ENCODE peak calls at places on chromosomes 16 and 17, in eight cellular contexts. X is Panc1, D is MM.1S, O is esophagus squamous epithelium, L is tibial artery, U is IMR-90, B is spleen, K is psoas muscle. J is an unnamed sample. For H3K4me1, the result is how much of the 10 kb centered on the place peaks cover.

GRCh38 chr16:89827383-89828198 is 684 bp upstream of the SPIRE2 start:
- DNase-seq in O (no peak), D (no peak), U (peak), L (no peak), K (peak), B (no peak), X (no peak), J (no peak)

GRCh38 chr16:1870365-1871082 is 1.4 kb downstream of the MEIOB start:
- DNase-seq in U (peak), K (no peak), D (no peak), O (no peak), B (no peak), L (no peak), X (peak), J (no peak)

GRCh38 chr16:86941731-86942468 is 363.6 kb downstream of the FOXL1 start:
- DNase-seq in X (no peak), O (no peak), D (no peak), K (peak), B (no peak), U (no peak), L (no peak), J (no peak)

GRCh38 chr17:83030432-83030831 is 49.0 kb upstream of the METRNL start:
- DNase-seq in K (no peak), L (no peak), B (peak), U (no peak), X (no peak), O (no peak), D (no peak), J (no peak)

GRCh38 chr16:70701998-70702397 is 16.1 kb upstream of the MTSS2 start:
- DNase-seq in L (no peak), X (no peak), U (no peak), O (no peak), D (no peak), K (no peak), B (no peak), J (no peak)

GRCh38 chr17:77330602-77331081 is 189.9 kb downstream of the SEC14L1 start:
- DNase-seq in K (no peak), L (no peak), O (no peak), U (no peak), D (no peak), X (no peak), B (peak), J (no peak)

GRCh38 chr17:74274060-74274702 is at the start of gene DNAI2:
- DNase-seq in B (peak), K (no peak), D (no peak), O (no peak), X (no peak), U (no peak), L (no peak), J (no peak)

GRCh38 chr16:85935957-85936760 is 37.2 kb downstream of the IRF8 start:
- DNase-seq in B (peak), O (no peak), X (no peak), U (no peak), D (peak), K (peak), L (no peak), J (peak)

GRCh38 chr17:82668631-82669099 is 20.4 kb upstream of the WDR45B start:
- DNase-seq in U (peak), X (no peak), D (no peak), K (peak), O (no peak), L (no peak), B (peak), J (peak)

GRCh38 chr16:30846649-30847402 is 47.1 kb downstream of the BCL7C start:
- DNase-seq in L (no peak), D (no peak), X (no peak), U (no peak), B (no peak), O (no peak), K (no peak), J (no peak)

GRCh38 chr17:63455417-63455816 is 9.3 kb upstream of the CYB561 start:
- DNase-seq in K (no peak), L (no peak), U (no peak), D (no peak), B (no peak), O (no peak), X (no peak), J (no peak)

GRCh38 chr16:85335584-85336492 is 223.6 kb upstream of the CIBAR2 start:
- DNase-seq in K (no peak), X (no peak), U (peak), B (no peak), O (no peak), D (no peak), L (no peak), J (no peak)

GRCh38 chr16:61887903-61888302 is 148.3 kb downstream of the CDH8 start:
- DNase-seq in B (no peak), X (no peak), O (no peak), U (no peak), L (no peak), D (peak), K (no peak), J (no peak)

GRCh38 chr17:48545022-48545376 is at the start of gene HOXB2:
- DNase-seq in X (no peak), B (no peak), D (no peak), U (peak), O (no peak), K (no peak), L (peak), J (no peak)

GRCh38 chr17:62727916-62728672 is 80.0 kb downstream of the MARCHF10 start:
- DNase-seq in O (no peak), X (no peak), B (no peak), D (no peak), L (no peak), K (no peak), U (no peak), J (no peak)

GRCh38 chr16:57533366-57533617 is 3.1 kb downstream of the CCDC102A start:
- DNase-seq in D (no peak), X (no peak), K (no peak), L (no peak), B (no peak), U (no peak), O (no peak), J (no peak)

GRCh38 chr17:80492343-80493136 is 16.1 kb upstream of the NPTX1 start:
- DNase-seq in B (no peak), L (no peak), D (no peak), X (no peak), O (no peak), U (no peak), K (peak), J (no peak)

GRCh38 chr17:83173997-83174858 is 94.8 kb downstream of the METRNL start:
- DNase-seq in B (peak), K (peak), O (no peak), D (no peak), U (peak), L (no peak), X (no peak), J (no peak)

GRCh38 chr16:67941469-67942199 is 2.3 kb downstream of the LCAT start:
- DNase-seq in D (no peak), L (peak), B (no peak), X (no peak), U (no peak), O (no peak), K (no peak), J (no peak)
- H3K27ac ChIP-seq in D (no peak), L (no peak), B (no peak), X (no peak), U (no peak), O (peak), K (no peak), J (no peak)

GRCh38 chr16:28621756-28622155 is 11.9 kb upstream of the SULT1A1 start:
- DNase-seq in O (no peak), K (no peak), B (no peak), X (no peak), L (no peak), D (no peak), U (no peak), J (no peak)
- H3K4me1 ChIP-seq in O (under half), K (under half), B (under half), X (under half), L (under half), D (under half), U (under half), J (under half)

GRCh38 chr17:72719206-72719581 is 373.3 kb downstream of the SLC39A11 start:
- DNase-seq in D (no peak), K (no peak), X (no peak), O (no peak), B (no peak), L (no peak), U (no peak), J (no peak)
- H3K27ac ChIP-seq in D (no peak), K (no peak), X (peak), O (no peak), B (no peak), L (no peak), U (no peak), J (no peak)

GRCh38 chr17:17834974-17835373 is 1.8 kb downstream of the SREBF1 start:
- DNase-seq in O (no peak), L (no peak), U (no peak), K (no peak), D (no peak), X (no peak), B (no peak), J (no peak)
- H3K4me1 ChIP-seq in O (half or more), L (half or more), U (under half), K (half or more), D (half or more), X (half or more), B (half or more), J (half or more)

DNA sequence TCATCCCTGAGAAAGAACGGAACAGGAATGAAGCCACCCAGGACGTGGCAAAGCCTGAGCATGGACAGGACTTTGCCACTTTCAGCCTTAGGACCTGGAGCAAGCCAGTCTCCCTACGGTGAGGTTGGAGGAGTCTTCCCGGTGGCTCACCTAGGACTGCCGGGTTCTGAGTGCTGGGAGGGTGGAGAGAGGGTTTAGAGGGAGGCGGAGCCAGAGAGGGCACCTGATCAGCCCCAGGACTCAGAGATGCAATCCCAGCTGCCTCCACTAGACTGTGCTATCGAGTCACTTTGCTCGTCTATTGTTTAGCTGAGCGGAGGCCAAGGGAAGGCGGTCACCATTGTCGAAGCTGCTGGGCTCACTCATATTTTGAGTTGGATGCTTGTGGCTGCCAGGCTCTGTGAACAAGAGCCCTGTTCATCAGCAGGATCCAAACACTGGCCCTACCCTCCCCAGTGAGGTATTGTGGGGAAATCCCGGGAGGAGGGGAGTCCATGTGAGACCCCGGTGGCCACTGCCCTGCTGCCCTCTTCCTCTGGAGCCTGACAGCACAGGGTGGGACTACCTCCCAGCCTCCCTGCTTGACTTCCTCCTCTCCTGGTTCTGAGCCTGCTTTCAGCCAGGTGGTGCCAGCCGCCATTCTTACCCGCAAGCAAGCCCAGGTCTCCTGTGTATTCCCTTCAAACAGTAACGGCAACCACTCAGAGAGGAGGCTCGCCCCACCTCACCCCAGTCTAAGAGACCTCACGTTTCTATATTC is 7.0 kb downstream of the KRT14 start:
- DNase-seq in O (no peak), L (peak), U (peak), B (peak), X (peak), K (peak), D (peak), J (peak)
- H3K27ac ChIP-seq in O (peak), L (no peak), U (no peak), B (no peak), X (peak), K (no peak), D (no peak), J (no peak)

DNA sequence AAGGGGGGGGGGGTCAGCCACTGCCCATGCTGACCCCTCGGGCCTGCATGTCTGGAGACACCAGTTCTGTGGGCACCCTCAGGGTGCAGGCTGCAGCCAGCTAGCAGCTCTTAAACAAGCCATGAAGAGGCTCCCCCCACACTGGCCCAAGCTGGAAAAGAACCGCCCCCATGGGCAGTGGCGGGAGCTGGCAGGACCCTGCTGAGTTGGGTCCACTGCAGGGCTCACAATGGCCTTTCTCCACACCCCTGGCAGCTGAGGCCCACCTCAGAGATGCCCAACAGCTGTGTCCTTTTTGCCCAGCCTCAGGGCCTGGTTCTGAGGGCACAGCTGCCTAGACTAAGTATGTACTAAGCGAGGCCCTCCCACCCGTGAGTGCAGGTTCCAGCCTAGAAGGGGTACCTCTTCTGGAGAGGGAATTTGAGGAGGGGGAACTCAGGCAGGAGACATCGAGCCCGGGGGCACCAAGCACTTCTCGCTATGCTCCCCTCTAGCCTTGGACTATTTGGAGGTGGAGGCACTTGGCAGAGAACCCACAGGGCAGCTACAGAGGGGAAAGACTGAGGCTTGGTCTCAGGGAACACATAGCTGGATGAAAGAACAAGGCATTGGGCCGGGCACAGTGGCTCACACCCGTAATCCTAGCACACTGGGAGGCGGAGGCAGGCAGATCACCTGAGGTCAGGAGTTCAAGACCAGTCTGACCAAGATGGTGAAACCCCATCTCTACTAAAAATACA is 3.2 kb downstream of the THRA start:
- DNase-seq in O (no peak), D (no peak), L (no peak), X (no peak), K (peak), U (no peak), B (no peak), J (no peak)
- H3K4me1 ChIP-seq in O (half or more), D (under half), L (half or more), X (half or more), K (half or more), U (under half), B (half or more), J (half or more)

GRCh38 chr17:7883781-7884386 is 4.7 kb upstream of the CHD3 start:
- DNase-seq in O (no peak), K (no peak), X (no peak), D (no peak), B (no peak), U (peak), L (no peak), J (no peak)

GRCh38 chr17:7882068-7882467 is 6.5 kb upstream of the CHD3 start:
- DNase-seq in X (no peak), L (no peak), D (no peak), O (no peak), B (no peak), U (no peak), K (no peak), J (no peak)

GRCh38 chr17:7880076-7880868 is 8.3 kb upstream of the CHD3 start:
- DNase-seq in U (no peak), O (no peak), L (no peak), B (no peak), K (no peak), X (no peak), D (no peak), J (no peak)

GRCh38 chr17:7882629-7883028 is 6.0 kb upstream of the CHD3 start:
- DNase-seq in K (no peak), X (no peak), B (no peak), D (no peak), O (no peak), U (no peak), L (no peak), J (no peak)

DNA sequence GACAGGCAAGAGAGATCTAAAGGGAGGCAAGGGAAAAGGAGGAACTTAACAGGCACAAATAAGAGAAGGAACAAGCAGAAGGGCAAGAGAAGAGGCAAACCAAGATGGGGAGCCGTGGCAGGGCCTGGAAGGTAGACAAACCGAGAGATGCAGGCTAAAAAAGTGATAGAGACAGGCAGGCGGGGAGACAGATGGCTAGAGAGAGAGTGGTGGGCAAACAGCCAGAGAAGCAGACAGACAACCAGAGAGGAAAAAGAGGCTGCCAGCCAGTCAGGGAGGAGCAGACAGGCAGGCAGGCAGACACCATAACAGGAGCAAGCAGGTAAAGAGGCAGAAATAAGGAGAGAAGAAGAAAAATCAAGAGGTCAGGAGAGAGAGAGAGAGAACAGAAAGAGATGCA is 6.9 kb upstream of the CHD3 start:
- DNase-seq in K (no peak), X (no peak), B (no peak), D (no peak), L (no peak), U (no peak), O (no peak), J (no peak)
- H3K27ac ChIP-seq in K (no peak), X (no peak), B (no peak), D (no peak), L (no peak), U (no peak), O (no peak), J (no peak)

GRCh38 chr16:75062944-75063444 is 53.6 kb downstream of the LDHD start:
- DNase-seq in B (peak), K (no peak), U (no peak), X (no peak), L (no peak), D (no peak), O (no peak), J (no peak)

GRCh38 chr16:75065149-75065807 is 51.3 kb downstream of the LDHD start:
- DNase-seq in U (no peak), O (no peak), L (no peak), K (no peak), D (no peak), B (peak), X (no peak), J (peak)

GRCh38 chr16:75065808-75066149 is 50.8 kb downstream of the LDHD start:
- DNase-seq in U (no peak), D (no peak), X (no peak), B (no peak), K (no peak), O (no peak), L (no peak), J (no peak)

GRCh38 chr16:75063549-75064082 is 53.0 kb downstream of the LDHD start:
- DNase-seq in K (no peak), X (no peak), O (no peak), B (no peak), U (no peak), D (no peak), L (no peak), J (no peak)

DNA sequence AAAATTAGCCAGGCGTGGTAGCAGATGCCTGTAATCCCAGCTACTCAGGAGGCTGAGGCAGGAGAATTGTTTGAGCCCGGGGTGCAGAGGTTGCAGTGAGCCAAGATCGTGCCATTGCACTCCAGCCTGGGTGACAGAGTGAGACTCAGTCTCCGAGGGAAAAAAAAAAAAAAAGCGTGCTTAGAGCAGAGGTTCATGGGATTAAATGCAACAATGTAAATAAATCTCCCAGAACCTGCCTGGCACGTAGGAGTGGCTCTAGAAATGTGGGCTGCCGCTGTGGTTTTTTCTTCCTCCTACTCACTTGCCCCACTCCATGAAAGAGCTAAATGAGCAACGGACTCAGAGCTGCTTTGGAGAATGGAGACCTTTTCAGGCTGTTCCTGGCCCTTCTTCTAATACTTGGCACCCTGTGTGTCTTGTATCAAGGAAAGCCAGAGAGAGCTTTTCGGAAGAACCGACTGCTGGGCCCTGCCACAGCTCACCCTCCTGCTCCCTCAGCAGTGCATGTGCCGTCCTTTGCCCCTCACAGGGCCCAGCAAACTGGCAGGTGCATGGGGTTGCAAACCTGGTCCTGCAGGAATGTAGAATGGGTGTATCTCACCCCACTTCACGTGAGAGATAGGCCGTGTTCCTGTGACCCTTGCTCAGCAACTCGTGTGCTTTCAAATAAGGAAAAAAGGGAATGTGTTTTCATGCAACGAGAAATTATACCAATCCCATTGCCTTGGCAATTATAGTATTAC is 52.0 kb downstream of the LDHD start:
- DNase-seq in D (no peak), U (peak), O (no peak), L (no peak), K (no peak), B (no peak), X (no peak), J (no peak)
- H3K4me1 ChIP-seq in D (under half), U (under half), O (under half), L (under half), K (under half), B (under half), X (under half), J (under half)

GRCh38 chr17:12857592-12857991 is 68.3 kb downstream of the ARHGAP44 start:
- DNase-seq in D (no peak), K (no peak), U (no peak), B (no peak), X (no peak), O (no peak), L (no peak), J (no peak)
- H3K27ac ChIP-seq in D (no peak), K (no peak), U (no peak), B (no peak), X (no peak), O (no peak), L (no peak), J (no peak)

J was measured in CD8-positive, alpha-beta memory T cell.